ENCODE peak calls at places on chromosomes 11 and 22, in seven cellular contexts. C, K, E, H, W, X and V are unnamed samples.

GRCh38 chr22:37314315-37315046 is 32.2 kb downstream of the CYTH4 start:
- DNase-seq in C (no peak), K (no peak), X (no peak), H (no peak), E (no peak), W (no peak), V (no peak)

GRCh38 chr11:75773595-75774353 is 5.2 kb downstream of the DGAT2 start:
- DNase-seq in X (peak), C (peak), E (peak), H (no peak), K (peak), W (no peak), V (no peak)

GRCh38 chr22:20536590-20537324 is 29.3 kb downstream of the MED15 start:
- DNase-seq in K (no peak), X (no peak), H (no peak), W (no peak), C (no peak), E (no peak), V (no peak)

GRCh38 chr11:64437426-64437825 is 78.5 kb downstream of the RPS6KA4 start:
- DNase-seq in W (peak), H (no peak), K (no peak), X (peak), E (no peak), C (peak), V (no peak)

GRCh38 chr11:131691558-131692041 is 321.2 kb downstream of the NTM start:
- DNase-seq in X (no peak), E (peak), H (no peak), W (peak), K (no peak), C (peak), V (no peak)

GRCh38 chr22:46726066-46726985 is 11.7 kb downstream of the CERK start:
- DNase-seq in W (peak), H (no peak), E (no peak), K (peak), X (no peak), C (peak), V (no peak)

GRCh38 chr22:44211946-44212930 is 31.5 kb downstream of the PARVG start:
- DNase-seq in K (no peak), X (peak), C (no peak), H (peak), W (peak), E (peak), V (no peak)

GRCh38 chr22:47196493-47196849 is 434.0 kb downstream of the TBC1D22A start:
- DNase-seq in K (no peak), W (no peak), H (no peak), X (peak), C (no peak), E (no peak), V (no peak)

GRCh38 chr22:36281726-36282077 is 28.8 kb downstream of the APOL1 start:
- DNase-seq in W (peak), K (no peak), H (no peak), E (no peak), C (peak), X (peak), V (peak)

GRCh38 chr22:31579835-31580242 is 82.2 kb downstream of the PISD start:
- DNase-seq in W (no peak), H (no peak), X (no peak), E (no peak), K (no peak), C (no peak), V (no peak)

GRCh38 chr22:27487600-27488450 is 313.7 kb downstream of the MN1 start:
- DNase-seq in E (no peak), K (peak), X (no peak), W (no peak), C (peak), H (no peak), V (no peak)

GRCh38 chr11:7892751-7893356 is 38.2 kb downstream of the OR10A6 start:
- DNase-seq in E (peak), W (peak), H (no peak), X (no peak), K (no peak), C (no peak), V (no peak)

GRCh38 chr11:78504708-78505107 is 70.0 kb downstream of the NARS2 start:
- DNase-seq in C (no peak), W (no peak), X (no peak), K (no peak), E (no peak), H (no peak), V (no peak)

GRCh38 chr11:120180571-120181445 is 30.0 kb upstream of the OAF start:
- DNase-seq in K (no peak), W (peak), H (peak), X (peak), C (no peak), E (no peak), V (peak)

GRCh38 chr22:24440718-24441405 is 13.5 kb downstream of the ADORA2A start:
- DNase-seq in W (peak), X (no peak), C (peak), E (no peak), K (no peak), H (peak), V (no peak)

GRCh38 chr22:19730662-19731360 is 7.5 kb downstream of the GP1BB start:
- DNase-seq in H (peak), X (peak), C (peak), E (peak), W (peak), K (peak), V (peak)

GRCh38 chr11:117900144-117900651 is 23.7 kb upstream of the FXYD6 start:
- DNase-seq in K (no peak), C (no peak), H (peak), X (peak), E (no peak), W (no peak), V (no peak)

GRCh38 chr11:64156235-64157011 is 9.5 kb downstream of the MACROD1 start:
- DNase-seq in X (no peak), K (no peak), W (no peak), C (peak), E (no peak), H (no peak), V (no peak)

GRCh38 chr22:46090631-46091201 is 59.6 kb upstream of the PPARA start:
- DNase-seq in E (no peak), H (peak), X (peak), K (peak), C (peak), W (no peak), V (peak)

GRCh38 chr11:77654770-77655434 is 17.3 kb upstream of the CLNS1A start:
- DNase-seq in E (no peak), C (no peak), W (no peak), H (no peak), K (no peak), X (no peak), V (no peak)

GRCh38 chr22:17472886-17473285 is 90.4 kb upstream of the SLC25A18 start:
- DNase-seq in E (no peak), K (no peak), H (no peak), W (no peak), C (no peak), X (no peak), V (no peak)

GRCh38 chr11:87039371-87039770 is 1.6 kb downstream of the TMEM135 start:
- DNase-seq in K (no peak), E (no peak), X (no peak), C (peak), H (no peak), W (no peak), V (no peak)

GRCh38 chr11:106468091-106468490 is 390.6 kb downstream of the AASDHPPT start:
- DNase-seq in X (no peak), E (no peak), H (no peak), C (no peak), K (no peak), W (no peak), V (no peak)

GRCh38 chr11:73269353-73270088 is 2.6 kb upstream of the P2RY6 start:
- DNase-seq in H (peak), X (peak), C (no peak), K (no peak), W (peak), E (no peak), V (peak)

GRCh38 chr11:33635161-33635560 is 65.5 kb downstream of the C11orf91 start:
- DNase-seq in H (no peak), X (peak), W (no peak), K (no peak), E (no peak), C (no peak), V (no peak)

GRCh38 chr11:134277176-134278001 is 1.2 kb downstream of the GLB1L3 start:
- DNase-seq in H (no peak), E (no peak), K (no peak), C (no peak), X (no peak), W (peak), V (no peak)

GRCh38 chr11:64396079-64396591 is 37.2 kb downstream of the RPS6KA4 start:
- DNase-seq in K (no peak), C (peak), H (no peak), E (no peak), W (peak), X (no peak), V (no peak)

GRCh38 chr11:35487532-35488078 is 37.8 kb downstream of the PAMR1 start:
- DNase-seq in X (no peak), K (no peak), E (no peak), W (peak), H (no peak), C (no peak), V (no peak)

GRCh38 chr22:37492428-37493344 is 6.5 kb upstream of the MFNG start:
- DNase-seq in K (no peak), E (peak), H (no peak), W (peak), X (no peak), C (peak), V (peak)

GRCh38 chr11:95011376-95011775 is 13.7 kb upstream of the KDM4E start:
- DNase-seq in C (no peak), E (no peak), K (no peak), H (no peak), W (no peak), X (no peak), V (no peak)

GRCh38 chr22:33922268-33922667 is 2.0 kb upstream of the LARGE1 start:
- DNase-seq in W (no peak), X (peak), K (peak), E (no peak), C (peak), H (no peak), V (no peak)

GRCh38 chr11:59138643-59139042 is 4.0 kb upstream of the FAM111A start:
- DNase-seq in H (no peak), X (no peak), E (no peak), W (no peak), C (no peak), K (no peak), V (no peak)

GRCh38 chr11:6440906-6441358 is at the start of gene HPX:
- DNase-seq in K (peak), W (no peak), C (no peak), X (no peak), E (no peak), H (no peak), V (no peak)

GRCh38 chr11:8646873-8647272 is 35.6 kb downstream of the TRIM66 start:
- DNase-seq in H (no peak), W (no peak), C (no peak), X (no peak), E (no peak), K (no peak), V (no peak)

GRCh38 chr11:10898763-10899541 is 41.1 kb upstream of the ZBED5 start:
- DNase-seq in K (no peak), E (peak), C (no peak), W (no peak), X (no peak), H (no peak), V (peak)

GRCh38 chr11:120810251-120810650 is 213.7 kb upstream of the TBCEL start:
- DNase-seq in W (no peak), E (no peak), K (no peak), C (no peak), X (no peak), H (no peak), V (no peak)

GRCh38 chr22:44309137-44309536 is 3.6 kb downstream of the SHISAL1 start:
- DNase-seq in E (no peak), X (peak), H (no peak), C (peak), W (no peak), K (no peak), V (no peak)

GRCh38 chr22:26579331-26579886 is 10.5 kb downstream of the TPST2 start:
- DNase-seq in K (peak), E (no peak), X (no peak), W (no peak), C (no peak), H (no peak), V (peak)

DNA sequence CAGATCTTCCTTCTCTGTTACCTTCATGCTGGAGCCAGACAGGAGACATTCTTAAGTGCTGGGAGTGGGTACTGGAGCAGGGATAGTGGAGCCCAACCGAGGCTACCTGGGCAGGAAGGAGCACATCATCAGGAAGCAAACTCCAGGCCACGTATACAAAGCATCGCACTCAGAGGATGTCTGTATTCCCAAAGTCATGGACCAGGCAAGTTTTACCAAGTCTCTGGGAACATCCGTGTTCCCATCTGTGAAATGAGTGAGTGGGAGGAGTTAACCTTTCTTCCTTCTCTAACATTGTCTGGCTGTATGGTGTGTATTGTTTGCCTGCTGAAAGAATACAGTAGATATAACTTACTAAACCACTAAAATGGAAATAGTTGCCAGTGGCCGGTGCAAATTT is 175.0 kb upstream of the TMEM45B start:
- DNase-seq in H (no peak), C (no peak), K (no peak), W (no peak), E (no peak), X (no peak), V (no peak)
- H3K4me3 ChIP-seq in H (no peak), C (no peak), K (no peak), W (no peak), E (no peak), X (no peak), V (no peak)

GRCh38 chr11:66563832-66564231 is 4.6 kb downstream of the CTSF start:
- DNase-seq in K (no peak), E (no peak), W (peak), C (peak), H (peak), X (no peak), V (no peak)

GRCh38 chr11:66561975-66562248 is 6.5 kb downstream of the CTSF start:
- DNase-seq in H (no peak), C (peak), E (no peak), W (no peak), X (no peak), K (no peak), V (no peak)

GRCh38 chr11:66564538-66564937 is 3.9 kb downstream of the CTSF start:
- DNase-seq in W (peak), C (peak), X (no peak), K (no peak), E (no peak), H (no peak), V (no peak)

GRCh38 chr11:66562275-66562674 is 6.1 kb downstream of the CTSF start:
- DNase-seq in H (peak), E (no peak), C (peak), W (no peak), K (no peak), X (no peak), V (no peak)

DNA sequence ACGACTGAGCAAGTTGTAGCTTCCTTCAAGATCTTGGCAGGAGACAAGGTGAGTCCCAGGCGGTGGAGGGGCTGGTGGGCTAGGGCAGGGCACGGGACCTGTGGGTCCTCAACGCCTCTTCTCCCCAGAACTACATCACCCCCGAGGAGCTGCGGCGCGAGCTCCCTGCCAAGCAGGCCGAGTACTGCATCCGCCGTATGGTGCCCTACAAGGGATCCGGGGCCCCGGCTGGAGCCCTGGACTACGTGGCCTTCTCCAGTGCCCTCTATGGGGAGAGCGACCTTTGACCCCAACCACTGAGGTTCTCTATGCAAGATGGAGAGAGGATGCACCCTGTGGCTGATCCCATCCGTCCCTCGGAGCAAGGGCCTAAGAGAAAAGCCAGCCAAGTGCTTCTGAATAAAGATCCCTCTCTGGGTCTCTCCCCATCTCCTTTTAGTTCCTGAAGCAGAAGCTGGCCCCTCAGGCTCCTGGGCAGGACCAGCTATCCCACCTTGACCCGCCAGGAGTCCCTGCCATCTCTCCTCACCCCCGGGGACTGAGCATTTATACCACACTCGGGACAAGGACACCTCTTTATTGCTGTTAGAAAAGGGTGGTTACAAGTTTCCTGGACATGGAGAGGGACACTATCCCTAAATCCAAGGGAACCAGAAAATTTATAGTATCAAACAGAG is 5.4 kb downstream of the CTSF start:
- DNase-seq in E (no peak), W (peak), X (no peak), C (peak), H (no peak), K (no peak), V (no peak)
- H3K4me3 ChIP-seq in E (no peak), W (no peak), X (no peak), C (no peak), H (no peak), K (no peak), V (no peak)

DNA sequence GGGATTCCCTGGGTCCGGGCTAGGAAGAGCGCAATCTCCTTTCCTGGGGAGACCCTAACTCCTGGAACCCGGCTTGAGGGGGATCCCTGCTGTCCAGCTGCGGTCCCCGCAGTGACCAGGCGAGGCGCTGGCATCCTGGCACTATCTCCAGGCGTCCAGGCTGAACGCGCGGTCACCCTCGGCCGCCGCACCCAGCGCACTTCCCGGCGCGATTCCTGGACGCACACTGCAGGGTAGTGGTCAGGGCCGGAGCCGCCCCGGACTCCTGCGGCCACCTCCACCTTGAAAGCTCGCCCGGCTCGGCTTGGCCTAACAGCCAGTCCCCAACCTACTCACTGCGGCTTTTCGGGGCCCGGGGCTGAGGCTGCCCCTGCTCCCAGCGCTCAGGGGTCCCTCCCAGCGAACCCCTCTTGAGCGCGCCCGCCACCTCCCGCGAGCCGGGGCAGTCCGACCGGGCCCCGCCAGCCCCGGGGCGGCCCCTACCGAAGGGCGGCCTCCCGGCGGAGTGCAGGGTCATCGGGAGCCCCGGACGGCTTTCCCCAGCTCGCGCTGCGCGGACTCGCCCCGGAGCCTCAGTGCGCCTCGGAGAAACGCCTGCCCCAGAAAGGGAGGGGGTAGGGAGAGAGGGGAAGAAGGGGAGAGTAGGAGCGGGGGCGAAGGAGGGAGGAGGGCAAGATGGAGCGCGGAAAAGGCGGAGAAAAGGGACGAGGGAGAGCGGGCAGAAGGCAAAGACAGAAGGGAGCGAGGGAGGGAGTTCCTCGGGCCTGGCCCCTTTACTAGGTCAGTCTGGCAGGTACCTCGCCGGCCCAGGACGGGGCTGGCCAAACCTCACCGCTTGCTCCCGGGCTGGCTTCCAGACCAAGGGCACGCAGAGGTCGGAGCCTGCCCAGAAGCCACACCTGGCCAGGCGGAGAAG is 1.0 kb downstream of the POU2AF3 start:
- DNase-seq in X (peak), H (no peak), W (peak), K (peak), C (peak), E (no peak), V (peak)
- H3K4me3 ChIP-seq in X (peak), H (peak), W (peak), K (peak), C (peak), E (no peak), V (peak)

GRCh38 chr11:41784513-41785335 is 325.3 kb upstream of the LRRC4C start:
- DNase-seq in X (no peak), H (no peak), W (no peak), K (no peak), C (peak), E (no peak), V (no peak)

GRCh38 chr11:41788177-41788576 is 328.7 kb upstream of the LRRC4C start:
- DNase-seq in C (no peak), E (no peak), H (no peak), W (no peak), K (no peak), X (no peak), V (no peak)

GRCh38 chr11:41789376-41789775 is 329.9 kb upstream of the LRRC4C start:
- DNase-seq in E (no peak), H (no peak), X (no peak), W (no peak), K (no peak), C (no peak), V (no peak)

GRCh38 chr11:41781441-41781840 is 322.0 kb upstream of the LRRC4C start:
- DNase-seq in X (no peak), C (peak), K (no peak), E (no peak), W (no peak), H (no peak), V (no peak)

GRCh38 chr11:41786087-41786486 is 326.6 kb upstream of the LRRC4C start:
- DNase-seq in C (no peak), X (no peak), E (no peak), H (no peak), W (no peak), K (no peak), V (no peak)
- H3K4me3 ChIP-seq in C (no peak), X (no peak), E (no peak), H (no peak), W (no peak), K (no peak), V (no peak)

GRCh38 chr22:29306175-29306829 is at the start of gene GAS2L1:
- DNase-seq in E (peak), X (peak), W (peak), K (peak), C (peak), H (peak), V (peak)

GRCh38 chr22:29307658-29308147 is 1.3 kb downstream of the GAS2L1 start:
- DNase-seq in K (no peak), X (peak), E (no peak), H (no peak), C (peak), W (peak), V (no peak)

GRCh38 chr22:29308148-29308790 is 1.8 kb downstream of the GAS2L1 start:
- DNase-seq in K (no peak), H (peak), X (peak), E (no peak), C (peak), W (peak), V (no peak)

GRCh38 chr22:29306830-29307657 is 594 bp downstream of the GAS2L1 start:
- DNase-seq in H (peak), X (peak), E (peak), W (peak), C (peak), K (peak), V (peak)

DNA sequence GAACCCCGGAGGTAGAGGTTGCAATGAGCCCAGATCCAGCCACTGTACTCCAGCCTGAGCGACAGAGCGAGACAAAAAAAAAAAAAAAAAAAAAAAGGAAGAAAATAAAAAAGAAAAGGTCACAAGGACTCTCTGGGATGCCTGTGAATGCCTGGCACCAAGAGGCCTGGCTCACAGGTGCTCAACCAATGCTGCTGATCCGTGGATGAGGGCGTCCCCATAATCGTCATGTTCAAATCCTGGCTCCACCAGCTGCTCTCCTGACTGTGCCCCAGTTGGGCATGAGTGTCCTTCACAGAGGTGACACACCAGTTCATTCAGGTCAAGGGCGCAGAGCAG is 645 bp upstream of the GAS2L1 start:
- DNase-seq in E (no peak), X (no peak), W (no peak), C (no peak), H (no peak), K (no peak), V (no peak)
- H3K4me3 ChIP-seq in E (no peak), X (peak), W (peak), C (peak), H (peak), K (peak), V (peak)